ENCODE peak calls at places on chromosomes 6 and 20, in five cellular contexts. K is NCI-H524, J is amygdala, S is T-helper 2 cell, H is occipital lobe. R is an unnamed sample.

GRCh38 chr6:158475344-158476302 is 84.3 kb upstream of the TMEM181 start:
- DNase-seq in H (no peak), J (no peak), S (no peak), K (peak; percentile 87), R (peak; percentile 82)

GRCh38 chr20:50628326-50628725 is 63.0 kb downstream of the RIPOR3 start:
- DNase-seq in K (peak; percentile 95), H (no peak), S (no peak), J (no peak), R (no peak)

GRCh38 chr6:36127462-36128016 is 2.8 kb upstream of the MAPK13 start:
- DNase-seq in J (no peak), K (no peak), H (no peak), S (no peak), R (no peak)

GRCh38 chr6:18263561-18264337 is 581 bp downstream of the DEK start:
- DNase-seq in J (peak; percentile 89), H (peak; percentile 72), S (peak; percentile 16), K (peak; percentile 65), R (no peak)

GRCh38 chr20:51131806-51132205 is 108.9 kb upstream of the KCNG1 start:
- DNase-seq in J (no peak), S (no peak), K (peak; percentile 3), H (no peak), R (no peak)

GRCh38 chr6:106574729-106575458 is 54.4 kb downstream of the RTN4IP1 start:
- DNase-seq in J (no peak), K (no peak), S (no peak), H (peak; percentile 40), R (peak; percentile 76)

GRCh38 chr6:113172531-113172966 is 684.6 kb upstream of the MARCKS start:
- DNase-seq in J (peak; percentile 34), H (peak; percentile 76), S (no peak), K (peak; percentile 59), R (no peak)

GRCh38 chr6:7269816-7270215 is 43.2 kb downstream of the SSR1 start:
- DNase-seq in J (no peak), S (no peak), H (no peak), K (no peak), R (no peak)